ENCODE peak calls at places on chromosomes 12 and 14, in ten cellular contexts. One of them, this sample, is unnamed.
A peak's percentile ranks its signal among the peaks of the same experiment; 100 is the strongest.

GRCh38 chr14:102731101-102731870 is 46.0 kb upstream of the TRAF3 start:
- DNase-seq in fibroblast of lung: no peak
- DNase-seq in skeletal muscle cell: no peak
- DNase-seq in T-helper 2 cell: no peak
- DNase-seq in activated naive CD4-positive, alpha-beta T cell: no peak
- DNase-seq in NCI-H1048: no peak
- DNase-seq in neural progenitor cell: no peak
- DNase-seq in MM.1S: no peak
- DNase-seq in DMS53: no peak
- DNase-seq in foreskin fibroblast: no peak
- DNase-seq in this sample: no peak

GRCh38 chr12:29733060-29733459 is 50.7 kb downstream of the TMTC1 start:
- DNase-seq in fibroblast of lung: no peak
- DNase-seq in DMS53: no peak
- DNase-seq in neural progenitor cell: no peak
- DNase-seq in NCI-H1048: no peak
- DNase-seq in MM.1S: no peak
- DNase-seq in foreskin fibroblast: no peak
- DNase-seq in T-helper 2 cell: no peak
- DNase-seq in activated naive CD4-positive, alpha-beta T cell: no peak
- DNase-seq in skeletal muscle cell: no peak
- DNase-seq in this sample: no peak

GRCh38 chr12:14394317-14395058 is 29.0 kb downstream of the ATF7IP start:
- DNase-seq in fibroblast of lung: peak; percentile 89
- DNase-seq in skeletal muscle cell: peak; percentile 56
- DNase-seq in MM.1S: peak; percentile 65
- DNase-seq in DMS53: peak; percentile 91
- DNase-seq in NCI-H1048: peak; percentile 78
- DNase-seq in foreskin fibroblast: peak; percentile 51
- DNase-seq in neural progenitor cell: peak; percentile 73
- DNase-seq in T-helper 2 cell: peak; percentile 91
- DNase-seq in activated naive CD4-positive, alpha-beta T cell: no peak
- DNase-seq in this sample: peak; percentile 70

GRCh38 chr14:85619866-85620265 is 89.9 kb downstream of the FLRT2 start:
- DNase-seq in neural progenitor cell: no peak
- DNase-seq in DMS53: no peak
- DNase-seq in NCI-H1048: no peak
- DNase-seq in skeletal muscle cell: no peak
- DNase-seq in MM.1S: no peak
- DNase-seq in foreskin fibroblast: no peak
- DNase-seq in activated naive CD4-positive, alpha-beta T cell: no peak
- DNase-seq in T-helper 2 cell: no peak
- DNase-seq in fibroblast of lung: no peak
- DNase-seq in this sample: no peak

GRCh38 chr14:87153901-87154300 is 839.1 kb downstream of the GALC start:
- DNase-seq in DMS53: no peak
- DNase-seq in fibroblast of lung: no peak
- DNase-seq in foreskin fibroblast: no peak
- DNase-seq in neural progenitor cell: no peak
- DNase-seq in NCI-H1048: no peak
- DNase-seq in skeletal muscle cell: no peak
- DNase-seq in MM.1S: no peak
- DNase-seq in T-helper 2 cell: no peak
- DNase-seq in activated naive CD4-positive, alpha-beta T cell: no peak
- DNase-seq in this sample: no peak

GRCh38 chr12:32947203-32947795 is 50.7 kb upstream of the PKP2 start:
- DNase-seq in fibroblast of lung: no peak
- DNase-seq in neural progenitor cell: peak; percentile 43
- DNase-seq in foreskin fibroblast: no peak
- DNase-seq in activated naive CD4-positive, alpha-beta T cell: no peak
- DNase-seq in DMS53: peak; percentile 58
- DNase-seq in T-helper 2 cell: no peak
- DNase-seq in NCI-H1048: no peak
- DNase-seq in MM.1S: peak; percentile 52
- DNase-seq in skeletal muscle cell: no peak
- DNase-seq in this sample: peak; percentile 19

GRCh38 chr12:21690704-21691368 is 33.2 kb upstream of the LDHB start:
- DNase-seq in neural progenitor cell: no peak
- DNase-seq in skeletal muscle cell: no peak
- DNase-seq in activated naive CD4-positive, alpha-beta T cell: no peak
- DNase-seq in fibroblast of lung: no peak
- DNase-seq in NCI-H1048: no peak
- DNase-seq in DMS53: no peak
- DNase-seq in T-helper 2 cell: peak; percentile 31
- DNase-seq in MM.1S: no peak
- DNase-seq in foreskin fibroblast: no peak
- DNase-seq in this sample: no peak

GRCh38 chr12:45299132-45299692 is 83.3 kb downstream of the ANO6 start:
- DNase-seq in activated naive CD4-positive, alpha-beta T cell: no peak
- DNase-seq in skeletal muscle cell: no peak
- DNase-seq in foreskin fibroblast: peak; percentile 58
- DNase-seq in fibroblast of lung: peak; percentile 35
- DNase-seq in NCI-H1048: peak; percentile 24
- DNase-seq in T-helper 2 cell: no peak
- DNase-seq in neural progenitor cell: no peak
- DNase-seq in DMS53: peak; percentile 44
- DNase-seq in MM.1S: no peak
- DNase-seq in this sample: no peak

GRCh38 chr12:57456145-57456700 is 1.1 kb downstream of the INHBE start:
- DNase-seq in fibroblast of lung: peak; percentile 37
- DNase-seq in skeletal muscle cell: no peak
- DNase-seq in NCI-H1048: no peak
- DNase-seq in foreskin fibroblast: peak; percentile 57
- DNase-seq in T-helper 2 cell: peak; percentile 67
- DNase-seq in MM.1S: peak; percentile 75
- DNase-seq in neural progenitor cell: peak; percentile 84
- DNase-seq in DMS53: peak; percentile 76
- DNase-seq in activated naive CD4-positive, alpha-beta T cell: no peak
- DNase-seq in this sample: no peak